ENCODE peak calls at places on chromosomes 2 and 18, in five cellular contexts. One of them, this sample, is unnamed.
A peak's percentile ranks its signal among the peaks of the same experiment; 100 is the strongest.

GRCh38 chr2:63283273-63283672 is 232.6 kb downstream of the OTX1 start:
- DNase-seq in GM12865: no peak
- DNase-seq in CD4-positive, alpha-beta memory T cell: no peak
- DNase-seq in RWPE2: no peak
- DNase-seq in activated CD4-positive, alpha-beta T cell treated with anti-CD3 and anti-CD28 coated beads, Interleukin-2, amount 50 U/mL, for 1 hour: no peak
- DNase-seq in this sample: no peak

GRCh38 chr18:24064701-24065100 is 50.1 kb downstream of the TTC39C start:
- DNase-seq in GM12865: no peak
- DNase-seq in CD4-positive, alpha-beta memory T cell: no peak
- DNase-seq in RWPE2: no peak
- DNase-seq in activated CD4-positive, alpha-beta T cell treated with anti-CD3 and anti-CD28 coated beads, Interleukin-2, amount 50 U/mL, for 1 hour: no peak
- DNase-seq in this sample: no peak

GRCh38 chr2:134275058-134275862 is 21.4 kb downstream of the MGAT5 start:
- DNase-seq in GM12865: peak; percentile 92
- DNase-seq in CD4-positive, alpha-beta memory T cell: no peak
- DNase-seq in RWPE2: no peak
- DNase-seq in activated CD4-positive, alpha-beta T cell treated with anti-CD3 and anti-CD28 coated beads, Interleukin-2, amount 50 U/mL, for 1 hour: no peak
- DNase-seq in this sample: no peak

GRCh38 chr2:100393362-100393761 is 24.1 kb downstream of the CHST10 start:
- DNase-seq in GM12865: no peak
- DNase-seq in CD4-positive, alpha-beta memory T cell: no peak
- DNase-seq in RWPE2: no peak
- DNase-seq in activated CD4-positive, alpha-beta T cell treated with anti-CD3 and anti-CD28 coated beads, Interleukin-2, amount 50 U/mL, for 1 hour: no peak
- DNase-seq in this sample: no peak

GRCh38 chr18:7202119-7202680 is 28.7 kb upstream of the LRRC30 start:
- DNase-seq in GM12865: no peak
- DNase-seq in CD4-positive, alpha-beta memory T cell: no peak
- DNase-seq in RWPE2: no peak
- DNase-seq in activated CD4-positive, alpha-beta T cell treated with anti-CD3 and anti-CD28 coated beads, Interleukin-2, amount 50 U/mL, for 1 hour: no peak
- DNase-seq in this sample: no peak

GRCh38 chr2:113198790-113199612 is 25.2 kb downstream of the PSD4 start:
- DNase-seq in GM12865: peak; percentile 83
- DNase-seq in CD4-positive, alpha-beta memory T cell: peak; percentile 42
- DNase-seq in RWPE2: peak; percentile 82
- DNase-seq in activated CD4-positive, alpha-beta T cell treated with anti-CD3 and anti-CD28 coated beads, Interleukin-2, amount 50 U/mL, for 1 hour: peak; percentile 77
- DNase-seq in this sample: no peak

GRCh38 chr2:230898016-230898415 is 27.0 kb downstream of the GPR55 start:
- DNase-seq in GM12865: no peak
- DNase-seq in CD4-positive, alpha-beta memory T cell: no peak
- DNase-seq in RWPE2: no peak
- DNase-seq in activated CD4-positive, alpha-beta T cell treated with anti-CD3 and anti-CD28 coated beads, Interleukin-2, amount 50 U/mL, for 1 hour: no peak
- DNase-seq in this sample: no peak

GRCh38 chr18:69267895-69268294 is 132.8 kb upstream of the DOK6 start:
- DNase-seq in GM12865: no peak
- DNase-seq in CD4-positive, alpha-beta memory T cell: no peak
- DNase-seq in RWPE2: no peak
- DNase-seq in activated CD4-positive, alpha-beta T cell treated with anti-CD3 and anti-CD28 coated beads, Interleukin-2, amount 50 U/mL, for 1 hour: no peak
- DNase-seq in this sample: no peak

GRCh38 chr2:229129738-229130371 is 141.2 kb downstream of the PID1 start:
- DNase-seq in GM12865: no peak
- DNase-seq in CD4-positive, alpha-beta memory T cell: no peak
- DNase-seq in RWPE2: no peak
- DNase-seq in activated CD4-positive, alpha-beta T cell treated with anti-CD3 and anti-CD28 coated beads, Interleukin-2, amount 50 U/mL, for 1 hour: no peak
- DNase-seq in this sample: no peak

GRCh38 chr18:4781873-4782272 is 326.8 kb upstream of the DLGAP1 start:
- DNase-seq in GM12865: no peak
- DNase-seq in CD4-positive, alpha-beta memory T cell: no peak
- DNase-seq in RWPE2: no peak
- DNase-seq in activated CD4-positive, alpha-beta T cell treated with anti-CD3 and anti-CD28 coated beads, Interleukin-2, amount 50 U/mL, for 1 hour: no peak
- DNase-seq in this sample: no peak

GRCh38 chr2:163665051-163665450 is 70.8 kb downstream of the FIGN start:
- DNase-seq in GM12865: no peak
- DNase-seq in CD4-positive, alpha-beta memory T cell: no peak
- DNase-seq in RWPE2: no peak
- DNase-seq in activated CD4-positive, alpha-beta T cell treated with anti-CD3 and anti-CD28 coated beads, Interleukin-2, amount 50 U/mL, for 1 hour: no peak
- DNase-seq in this sample: no peak

GRCh38 chr2:201471732-201472395 is 20.3 kb downstream of the STRADB start:
- DNase-seq in GM12865: no peak
- DNase-seq in CD4-positive, alpha-beta memory T cell: no peak
- DNase-seq in RWPE2: no peak
- DNase-seq in activated CD4-positive, alpha-beta T cell treated with anti-CD3 and anti-CD28 coated beads, Interleukin-2, amount 50 U/mL, for 1 hour: no peak
- DNase-seq in this sample: no peak

GRCh38 chr2:8438996-8439395 is 242.9 kb upstream of the ID2 start:
- DNase-seq in GM12865: no peak
- DNase-seq in CD4-positive, alpha-beta memory T cell: no peak
- DNase-seq in RWPE2: no peak
- DNase-seq in activated CD4-positive, alpha-beta T cell treated with anti-CD3 and anti-CD28 coated beads, Interleukin-2, amount 50 U/mL, for 1 hour: no peak
- DNase-seq in this sample: no peak

GRCh38 chr2:157805519-157805918 is 70.6 kb downstream of the ACVR1 start:
- DNase-seq in GM12865: no peak
- DNase-seq in CD4-positive, alpha-beta memory T cell: no peak
- DNase-seq in RWPE2: no peak
- DNase-seq in activated CD4-positive, alpha-beta T cell treated with anti-CD3 and anti-CD28 coated beads, Interleukin-2, amount 50 U/mL, for 1 hour: no peak
- DNase-seq in this sample: no peak

GRCh38 chr2:134919360-134920210 is 963 bp downstream of the CCNT2 start:
- DNase-seq in GM12865: peak; percentile 70
- DNase-seq in CD4-positive, alpha-beta memory T cell: peak; percentile 37
- DNase-seq in RWPE2: no peak
- DNase-seq in activated CD4-positive, alpha-beta T cell treated with anti-CD3 and anti-CD28 coated beads, Interleukin-2, amount 50 U/mL, for 1 hour: peak; percentile 49
- DNase-seq in this sample: no peak

GRCh38 chr2:181117176-181117925 is 136.9 kb downstream of the UBE2E3 start:
- DNase-seq in GM12865: no peak
- DNase-seq in CD4-positive, alpha-beta memory T cell: no peak
- DNase-seq in RWPE2: no peak
- DNase-seq in activated CD4-positive, alpha-beta T cell treated with anti-CD3 and anti-CD28 coated beads, Interleukin-2, amount 50 U/mL, for 1 hour: no peak
- DNase-seq in this sample: no peak

GRCh38 chr2:197205590-197206215 is 104.9 kb downstream of the ANKRD44 start:
- DNase-seq in GM12865: peak; percentile 79
- DNase-seq in CD4-positive, alpha-beta memory T cell: peak; percentile 85
- DNase-seq in RWPE2: no peak
- DNase-seq in activated CD4-positive, alpha-beta T cell treated with anti-CD3 and anti-CD28 coated beads, Interleukin-2, amount 50 U/mL, for 1 hour: peak; percentile 63
- DNase-seq in this sample: no peak

GRCh38 chr2:231185886-231186285 is 12.5 kb upstream of the ARMC9 start:
- DNase-seq in GM12865: no peak
- DNase-seq in CD4-positive, alpha-beta memory T cell: no peak
- DNase-seq in RWPE2: no peak
- DNase-seq in activated CD4-positive, alpha-beta T cell treated with anti-CD3 and anti-CD28 coated beads, Interleukin-2, amount 50 U/mL, for 1 hour: no peak
- DNase-seq in this sample: no peak

GRCh38 chr2:191835539-191836350 is 11.1 kb downstream of the CAVIN2 start:
- DNase-seq in GM12865: no peak
- DNase-seq in CD4-positive, alpha-beta memory T cell: no peak
- DNase-seq in RWPE2: no peak
- DNase-seq in activated CD4-positive, alpha-beta T cell treated with anti-CD3 and anti-CD28 coated beads, Interleukin-2, amount 50 U/mL, for 1 hour: no peak
- DNase-seq in this sample: no peak

GRCh38 chr2:69385443-69386151 is 1.4 kb downstream of the GFPT1 start:
- DNase-seq in GM12865: peak; percentile 23
- DNase-seq in CD4-positive, alpha-beta memory T cell: no peak
- DNase-seq in RWPE2: no peak
- DNase-seq in activated CD4-positive, alpha-beta T cell treated with anti-CD3 and anti-CD28 coated beads, Interleukin-2, amount 50 U/mL, for 1 hour: no peak
- DNase-seq in this sample: no peak

GRCh38 chr18:12657048-12657848 is 659 bp downstream of the SPIRE1 start:
- DNase-seq in GM12865: peak; percentile 40
- DNase-seq in CD4-positive, alpha-beta memory T cell: peak; percentile 18
- DNase-seq in RWPE2: no peak
- DNase-seq in activated CD4-positive, alpha-beta T cell treated with anti-CD3 and anti-CD28 coated beads, Interleukin-2, amount 50 U/mL, for 1 hour: no peak
- DNase-seq in this sample: no peak

This sample was measured in NCI-H2107.